ENCODE peak calls at places on chromosomes 3 and 15, in seven cellular contexts. E is neural crest cell; Q is AG09319; G is CD4-positive, alpha-beta T cell; F is GM20000; B is AG04450; A is omental fat pad. R is an unnamed sample.

GRCh38 chr15:29670945-29671307 is 151.3 kb downstream of the TJP1 start:
- DNase-seq in A (no peak), Q (peak), G (no peak), E (no peak), F (no peak), B (no peak), R (no peak)

GRCh38 chr15:90873998-90874605 is 5.7 kb downstream of the FURIN start:
- DNase-seq in B (no peak), G (no peak), Q (no peak), E (no peak), F (no peak), A (no peak), R (no peak)

GRCh38 chr3:147388395-147389264 is 17.7 kb downstream of the ZIC4 start:
- DNase-seq in E (peak), F (no peak), G (no peak), Q (no peak), A (no peak), B (no peak), R (no peak)

GRCh38 chr15:29805708-29806104 is 16.6 kb downstream of the TJP1 start:
- DNase-seq in B (no peak), G (no peak), E (no peak), A (no peak), F (no peak), Q (no peak), R (no peak)

GRCh38 chr3:171646357-171647133 is 163.7 kb downstream of the PLD1 start:
- DNase-seq in A (no peak), F (peak), G (no peak), Q (peak), B (peak), E (no peak), R (peak)

GRCh38 chr15:48653216-48653615 is 7.7 kb upstream of the FBN1 start:
- DNase-seq in B (no peak), F (no peak), A (no peak), Q (no peak), E (no peak), G (no peak), R (no peak)

GRCh38 chr3:194128202-194128907 is 7.6 kb upstream of the HES1 start:
- DNase-seq in A (no peak), G (no peak), B (no peak), E (no peak), Q (no peak), F (no peak), R (no peak)

GRCh38 chr3:13858768-13859520 is 20.9 kb downstream of the WNT7A start:
- DNase-seq in E (no peak), F (no peak), A (no peak), G (no peak), Q (no peak), B (no peak), R (no peak)

GRCh38 chr3:29758108-29759020 is 477.5 kb downstream of the RBMS3 start:
- DNase-seq in B (peak), F (no peak), Q (peak), G (no peak), E (no peak), A (no peak), R (no peak)

GRCh38 chr3:23797490-23797889 is 8.3 kb upstream of the UBE2E1 start:
- DNase-seq in A (no peak), B (no peak), F (no peak), E (no peak), G (no peak), Q (no peak), R (peak)

GRCh38 chr15:100707229-100707628 is 104.8 kb downstream of the ASB7 start:
- DNase-seq in G (no peak), F (no peak), A (no peak), E (no peak), Q (no peak), B (no peak), R (no peak)

GRCh38 chr15:51016615-51017014 is 78.1 kb downstream of the TNFAIP8L3 start:
- DNase-seq in B (no peak), G (no peak), Q (no peak), E (no peak), A (no peak), F (no peak), R (no peak)

GRCh38 chr3:59935025-59935424 is 885.2 kb upstream of the CFAP20DC start:
- DNase-seq in Q (no peak), F (peak), G (no peak), E (no peak), B (no peak), A (no peak), R (peak)

GRCh38 chr3:151787626-151788025 is 26.3 kb upstream of the AADAC start:
- DNase-seq in F (no peak), E (no peak), A (no peak), B (no peak), G (no peak), Q (no peak), R (no peak)

GRCh38 chr3:118813472-118813871 is 221.2 kb downstream of the IGSF11 start:
- DNase-seq in B (no peak), A (no peak), F (no peak), G (no peak), E (no peak), Q (no peak), R (no peak)
- TF ChIP-seq CTCF in B (no peak), A (no peak), F (no peak), G (no peak), E (no peak), Q (no peak), R (no peak)

DNA sequence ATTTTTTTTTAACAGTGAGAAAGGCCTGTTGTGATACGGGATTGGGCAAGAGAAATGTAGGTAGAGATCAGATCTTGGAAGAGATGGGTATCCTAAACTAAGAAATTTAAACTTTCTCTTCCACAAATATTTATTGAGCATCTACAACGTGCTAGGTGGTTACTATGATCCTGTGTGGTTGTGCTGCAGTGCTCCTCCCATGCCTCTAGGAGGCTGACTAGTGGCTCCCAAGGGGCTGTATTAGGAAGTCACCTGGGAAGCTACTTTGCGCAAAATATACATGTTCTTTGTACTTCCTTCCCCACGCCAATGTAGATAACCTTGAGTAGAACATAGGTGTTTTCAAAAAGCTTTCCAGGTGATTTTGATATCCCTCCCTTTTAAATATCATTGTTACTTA is 27.2 kb downstream of the USP3 start:
- DNase-seq in G (no peak), B (no peak), E (no peak), F (no peak), A (no peak), Q (no peak), R (no peak)
- TF ChIP-seq CTCF in G (peak), B (peak), E (peak), F (peak), A (no peak), Q (no peak), R (no peak)

DNA sequence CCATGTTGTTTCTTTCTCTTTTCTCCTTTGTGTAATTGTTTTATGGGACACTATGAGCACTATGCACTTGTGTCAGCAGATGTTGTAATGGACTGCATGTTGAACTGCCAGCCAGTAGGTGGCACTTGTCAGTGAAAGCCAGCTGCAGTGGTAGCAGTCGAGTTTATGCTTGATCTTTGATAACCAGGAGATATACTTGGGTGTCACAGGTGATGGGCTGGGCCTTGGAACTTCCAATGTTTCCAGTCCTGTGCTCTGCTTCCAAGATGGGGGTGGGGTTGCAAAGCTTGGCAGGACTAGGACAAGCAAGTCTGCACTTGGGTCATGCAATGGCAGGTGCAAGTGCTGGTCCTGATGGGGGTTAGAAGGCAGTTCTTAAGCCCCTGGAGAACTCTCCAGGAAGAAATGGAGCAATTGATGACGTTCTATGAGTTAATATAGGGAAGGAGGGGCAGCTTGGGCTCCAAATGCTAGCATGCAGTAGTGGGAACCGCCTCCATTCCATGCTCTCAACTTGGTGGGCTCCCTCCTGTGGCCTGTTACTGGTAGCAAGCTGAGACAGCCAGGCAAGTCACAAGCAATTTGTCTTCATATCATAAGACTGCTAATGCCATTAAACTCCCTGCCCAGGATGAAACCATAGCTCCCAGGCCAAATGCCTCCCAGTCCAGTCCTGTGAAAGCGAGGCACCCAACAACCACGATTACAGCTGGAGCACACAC is 287.3 kb downstream of the CGGBP1 start:
- DNase-seq in E (no peak), Q (no peak), A (no peak), F (peak), G (peak), B (no peak), R (peak)
- TF ChIP-seq CTCF in E (peak), Q (peak), A (no peak), F (peak), G (peak), B (peak), R (peak)

DNA sequence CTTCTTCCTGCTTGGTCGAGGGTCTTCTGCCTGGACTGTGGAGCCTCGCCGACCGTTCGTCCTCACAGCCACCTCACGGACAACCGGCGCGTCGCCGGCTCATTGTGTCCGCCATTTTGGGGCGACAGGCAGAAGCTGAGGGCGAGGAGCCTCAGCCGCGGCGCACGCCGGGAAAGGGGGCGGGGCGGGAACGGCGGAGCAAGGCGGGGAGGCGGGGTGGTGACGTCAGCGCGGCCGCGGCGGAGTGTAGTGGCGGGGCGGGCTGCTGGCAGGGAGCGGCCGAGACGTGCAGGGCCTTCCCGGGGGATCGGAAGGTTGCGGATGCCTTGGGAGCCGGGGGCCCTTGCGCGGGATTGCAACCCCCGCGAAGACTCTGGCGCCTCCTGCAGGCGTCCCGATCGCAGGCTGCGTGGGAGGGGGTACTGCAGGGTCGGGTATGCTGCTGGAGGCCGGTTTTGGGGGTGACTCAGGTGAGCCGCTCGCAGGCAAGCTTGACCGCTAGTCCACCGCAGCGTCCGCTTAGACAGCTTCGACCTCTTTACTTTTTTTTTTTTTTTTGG is at the start of gene WDR82:
- DNase-seq in Q (peak), G (peak), E (peak), B (peak), F (peak), A (peak), R (peak)
- TF ChIP-seq CTCF in Q (peak), G (peak), E (peak), B (peak), F (no peak), A (no peak), R (no peak)

GRCh38 chr3:27141668-27142067 is 227.5 kb downstream of the NEK10 start:
- DNase-seq in F (no peak), E (no peak), A (no peak), Q (no peak), B (no peak), G (no peak), R (no peak)
- TF ChIP-seq CTCF in F (no peak), E (peak), A (no peak), Q (no peak), B (no peak), G (no peak), R (no peak)

GRCh38 chr3:82012775-82013174 is 251.3 kb upstream of the GBE1 start:
- DNase-seq in G (no peak), E (no peak), F (no peak), A (no peak), Q (no peak), B (no peak), R (no peak)
- TF ChIP-seq CTCF in G (no peak), E (no peak), F (no peak), A (no peak), Q (peak), B (no peak), R (no peak)

GRCh38 chr3:44206301-44206700 is 35.4 kb upstream of the TOPAZ1 start:
- DNase-seq in A (no peak), G (no peak), E (no peak), F (no peak), Q (no peak), B (no peak), R (no peak)
- TF ChIP-seq CTCF in A (no peak), G (no peak), E (no peak), F (no peak), Q (no peak), B (no peak), R (no peak)

DNA sequence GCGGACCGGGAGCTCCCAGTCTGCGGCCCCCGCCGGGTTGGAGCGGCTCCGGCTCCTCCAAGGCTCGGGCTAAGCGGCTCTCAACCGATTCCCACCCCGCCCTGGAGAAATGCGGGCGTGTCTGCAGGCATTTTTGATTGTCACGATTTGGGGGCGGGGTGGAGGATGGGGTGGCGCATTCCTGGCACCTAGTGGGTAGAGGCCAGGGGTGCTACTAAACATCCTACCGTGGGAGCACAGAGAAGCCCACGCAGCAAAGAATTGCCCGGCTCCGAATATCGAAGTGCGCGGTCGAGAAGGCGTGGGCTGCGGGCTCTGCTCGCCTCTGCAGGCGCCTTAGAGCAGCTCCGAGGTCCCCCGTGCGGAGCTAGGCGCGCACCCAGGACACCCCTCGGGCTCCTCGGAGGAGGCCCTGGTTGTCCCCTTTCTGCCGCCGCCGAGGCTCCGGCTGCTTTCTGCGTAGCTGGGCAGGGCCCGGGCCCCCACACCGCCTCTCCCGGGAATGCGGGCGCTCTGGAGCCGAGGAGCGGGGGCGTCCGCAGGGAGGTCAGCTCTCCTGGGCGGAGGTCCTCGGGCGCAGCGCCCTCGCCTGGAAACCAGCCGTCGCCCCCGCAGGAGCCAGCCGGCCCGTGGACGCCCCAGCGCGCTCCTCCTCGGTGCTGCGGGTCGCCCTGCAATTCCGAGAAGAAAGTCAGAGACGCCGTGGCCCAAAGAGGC is 16.5 kb upstream of the LAMP3 start:
- DNase-seq in A (no peak), G (no peak), F (peak), E (peak), Q (no peak), B (no peak), R (peak)
- TF ChIP-seq CTCF in A (no peak), G (no peak), F (peak), E (peak), Q (peak), B (no peak), R (peak)

GRCh38 chr3:197329382-197329781 is 31.0 kb upstream of the DLG1 start:
- DNase-seq in E (no peak), A (no peak), Q (no peak), F (no peak), G (no peak), B (no peak), R (no peak)

GRCh38 chr3:197328198-197328597 is 29.8 kb upstream of the DLG1 start:
- DNase-seq in G (no peak), A (no peak), Q (no peak), F (no peak), E (no peak), B (no peak), R (no peak)

GRCh38 chr3:197327701-197328100 is 29.3 kb upstream of the DLG1 start:
- DNase-seq in A (no peak), E (no peak), Q (no peak), B (peak), F (no peak), G (no peak), R (no peak)

GRCh38 chr3:197333901-197334639 is 35.7 kb upstream of the DLG1 start:
- DNase-seq in F (no peak), Q (no peak), G (no peak), B (no peak), A (no peak), E (no peak), R (no peak)

GRCh38 chr3:197331131-197331530 is 32.7 kb upstream of the DLG1 start:
- DNase-seq in Q (no peak), G (no peak), B (no peak), F (no peak), A (no peak), E (no peak), R (no peak)
- TF ChIP-seq CTCF in Q (peak), G (no peak), B (peak), F (no peak), A (no peak), E (no peak), R (no peak)

DNA sequence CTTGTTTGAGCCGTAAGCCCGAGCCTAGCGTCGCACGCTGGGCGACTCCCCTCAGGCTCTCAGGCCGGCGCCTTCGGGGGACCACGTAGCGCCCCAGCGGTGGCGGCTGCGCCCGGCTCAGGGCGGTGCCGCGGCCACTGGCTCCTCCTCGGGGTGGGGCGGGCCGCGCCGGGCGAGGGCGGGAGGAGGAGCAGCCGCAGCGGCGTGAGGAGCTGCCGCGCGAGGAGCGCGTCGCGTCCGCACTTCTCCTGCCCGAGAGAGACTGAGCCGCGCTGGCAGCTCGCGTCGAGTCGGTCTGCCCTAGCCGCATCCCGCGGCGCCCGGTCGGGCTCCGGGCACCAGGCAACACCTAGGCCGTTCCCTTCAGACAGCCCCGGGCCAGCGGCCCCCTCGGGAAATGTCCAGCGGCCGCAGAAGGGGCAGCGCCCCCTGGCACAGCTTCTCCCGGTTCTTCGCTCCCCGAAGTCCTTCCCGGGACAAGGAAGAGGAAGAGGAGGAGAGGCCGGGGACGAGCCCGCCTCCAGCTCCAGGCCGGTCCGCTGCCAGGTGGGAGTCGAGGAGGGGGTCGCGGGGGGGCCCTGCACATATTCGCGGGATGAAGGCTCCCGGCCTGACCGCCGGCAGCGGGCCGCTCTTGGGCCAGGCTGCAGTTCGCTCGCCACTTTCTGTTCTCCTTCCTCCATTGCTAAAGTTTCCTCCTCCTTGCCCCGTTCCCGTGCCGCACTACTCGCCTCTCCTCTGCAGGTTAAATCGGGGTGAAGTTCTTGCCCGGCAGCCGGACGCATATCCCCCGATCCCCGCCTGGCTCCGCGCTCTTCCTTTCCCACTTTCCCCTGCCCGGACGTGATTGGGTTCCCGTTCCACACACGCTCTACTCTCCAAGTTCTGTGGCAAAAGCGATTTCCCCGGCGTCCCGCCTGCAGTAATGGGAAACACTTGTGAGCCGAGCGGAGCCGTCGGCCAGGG is at the start of gene CRYBG3:
- DNase-seq in A (peak), B (peak), E (peak), Q (peak), F (peak), G (peak), R (peak)
- TF ChIP-seq CTCF in A (no peak), B (peak), E (peak), Q (peak), F (no peak), G (no peak), R (peak)